ENCODE peak calls at places on chromosomes 1 and 21, in ten cellular contexts. U is NCI-H1092, X is Daoy, A is nucleus accumbens, W is NCI-H1105 treated with DMSO at 0.1 percent for 48 hours, E is gastrocnemius medialis, S is ACHN, L is iPS DF 19.7, P is SHP77, Z is T-helper 9 cell. H is an unnamed sample.

GRCh38 chr1:196372896-196373536 is 235.2 kb downstream of the KCNT2 start:
- DNase-seq in U (no peak), X (no peak), A (no peak), W (peak), E (no peak), S (peak), L (no peak), P (peak), Z (no peak), H (no peak)

GRCh38 chr1:227315500-227316346 is 2.6 kb downstream of the CDC42BPA start:
- DNase-seq in U (no peak), X (peak), A (peak), W (no peak), E (peak), S (peak), L (no peak), P (peak), Z (no peak), H (peak)

GRCh38 chr1:53508056-53508990 is 49.1 kb downstream of the DMRTB1 start:
- DNase-seq in U (no peak), X (no peak), A (no peak), W (no peak), E (no peak), S (no peak), L (no peak), P (no peak), Z (no peak), H (no peak)

GRCh38 chr21:44800103-44800502 is 1.5 kb downstream of the UBE2G2 start:
- DNase-seq in U (no peak), X (no peak), A (no peak), W (no peak), E (no peak), S (no peak), L (no peak), P (peak), Z (no peak), H (no peak)

GRCh38 chr1:228312091-228312764 is 94.4 kb downstream of the TRIM11 start:
- DNase-seq in U (no peak), X (no peak), A (no peak), W (no peak), E (no peak), S (no peak), L (no peak), P (no peak), Z (no peak), H (no peak)

GRCh38 chr1:200916681-200917080 is 22.0 kb downstream of the INAVA start:
- DNase-seq in U (no peak), X (no peak), A (no peak), W (no peak), E (no peak), S (no peak), L (no peak), P (no peak), Z (no peak), H (no peak)

GRCh38 chr1:70411360-70411844 is 334 bp downstream of the CTH start:
- DNase-seq in U (no peak), X (no peak), A (no peak), W (no peak), E (peak), S (peak), L (no peak), P (peak), Z (no peak), H (no peak)

GRCh38 chr1:168229893-168230292 is 4.1 kb downstream of the SFT2D2 start:
- DNase-seq in U (no peak), X (no peak), A (no peak), W (no peak), E (no peak), S (no peak), L (no peak), P (no peak), Z (no peak), H (no peak)

GRCh38 chr1:23224721-23225648 is 7.7 kb upstream of the HTR1D start:
- DNase-seq in U (no peak), X (peak), A (no peak), W (no peak), E (no peak), S (peak), L (no peak), P (no peak), Z (no peak), H (no peak)

GRCh38 chr1:64980745-64981601 is 14.6 kb upstream of the JAK1 start:
- DNase-seq in U (no peak), X (peak), A (no peak), W (no peak), E (no peak), S (no peak), L (no peak), P (no peak), Z (no peak), H (no peak)

GRCh38 chr1:103107696-103108524 is at the start of gene COL11A1:
- DNase-seq in U (no peak), X (no peak), A (no peak), W (no peak), E (no peak), S (no peak), L (no peak), P (no peak), Z (no peak), H (no peak)

GRCh38 chr1:6241887-6242740 is 1.9 kb upstream of the HES3 start:
- DNase-seq in U (no peak), X (no peak), A (no peak), W (no peak), E (no peak), S (no peak), L (no peak), P (no peak), Z (no peak), H (no peak)

GRCh38 chr1:235397733-235398132 is 30.5 kb downstream of the TBCE start:
- DNase-seq in U (no peak), X (peak), A (no peak), W (no peak), E (no peak), S (no peak), L (no peak), P (no peak), Z (no peak), H (no peak)

GRCh38 chr1:18948913-18949688 is 7.4 kb downstream of the IFFO2 start:
- DNase-seq in U (no peak), X (peak), A (no peak), W (no peak), E (no peak), S (no peak), L (no peak), P (no peak), Z (no peak), H (no peak)

GRCh38 chr21:43193088-43193650 is 24.4 kb downstream of the CRYAA start:
- DNase-seq in U (no peak), X (no peak), A (no peak), W (no peak), E (no peak), S (no peak), L (no peak), P (no peak), Z (no peak), H (no peak)

GRCh38 chr1:28509705-28510349 is 4.0 kb downstream of the RCC1 start:
- DNase-seq in U (no peak), X (no peak), A (no peak), W (no peak), E (no peak), S (no peak), L (no peak), P (no peak), Z (no peak), H (no peak)

GRCh38 chr1:46749403-46749802 is 30.5 kb upstream of the EFCAB14 start:
- DNase-seq in U (no peak), X (no peak), A (no peak), W (no peak), E (no peak), S (no peak), L (no peak), P (no peak), Z (no peak), H (no peak)

GRCh38 chr1:55981015-55981635 is 598.2 kb downstream of the PLPP3 start:
- DNase-seq in U (no peak), X (no peak), A (no peak), W (no peak), E (no peak), S (no peak), L (no peak), P (no peak), Z (no peak), H (no peak)

GRCh38 chr21:34992180-34992579 is 56.9 kb downstream of the RUNX1 start:
- DNase-seq in U (no peak), X (no peak), A (no peak), W (no peak), E (no peak), S (no peak), L (no peak), P (no peak), Z (no peak), H (no peak)

GRCh38 chr1:61227857-61228557 is 145.6 kb downstream of the NFIA start:
- DNase-seq in U (no peak), X (no peak), A (no peak), W (peak), E (no peak), S (no peak), L (no peak), P (peak), Z (no peak), H (no peak)

GRCh38 chr1:20248954-20249612 is 41.6 kb upstream of the VWA5B1 start:
- DNase-seq in U (no peak), X (no peak), A (no peak), W (no peak), E (no peak), S (no peak), L (no peak), P (no peak), Z (no peak), H (no peak)

GRCh38 chr1:179775009-179775408 is 31.9 kb downstream of the FAM163A start:
- DNase-seq in U (no peak), X (peak), A (no peak), W (no peak), E (no peak), S (no peak), L (no peak), P (peak), Z (no peak), H (peak)

GRCh38 chr1:50333595-50333974 is 89.7 kb downstream of the DMRTA2 start:
- DNase-seq in U (no peak), X (peak), A (peak), W (no peak), E (no peak), S (peak), L (no peak), P (peak), Z (peak), H (peak)

GRCh38 chr1:115296981-115297380 is 41.1 kb downstream of the NGF start:
- DNase-seq in U (no peak), X (peak), A (no peak), W (no peak), E (no peak), S (no peak), L (no peak), P (no peak), Z (no peak), H (no peak)

GRCh38 chr1:232459826-232460225 is 170.1 kb downstream of the SIPA1L2 start:
- DNase-seq in U (no peak), X (no peak), A (no peak), W (no peak), E (no peak), S (no peak), L (no peak), P (no peak), Z (no peak), H (no peak)

GRCh38 chr1:48003741-48004503 is 6.7 kb upstream of the TRABD2B start:
- DNase-seq in U (peak), X (no peak), A (no peak), W (peak), E (no peak), S (no peak), L (no peak), P (no peak), Z (no peak), H (peak)

GRCh38 chr1:173002891-173003582 is 47.7 kb downstream of the TNFSF18 start:
- DNase-seq in U (no peak), X (peak), A (no peak), W (no peak), E (no peak), S (no peak), L (no peak), P (no peak), Z (no peak), H (no peak)

GRCh38 chr1:25503551-25504426 is 39.6 kb upstream of the LDLRAP1 start:
- DNase-seq in U (peak), X (peak), A (peak), W (peak), E (peak), S (peak), L (no peak), P (peak), Z (peak), H (no peak)

GRCh38 chr1:48687271-48688045 is 89.2 kb downstream of the BEND5 start:
- DNase-seq in U (no peak), X (no peak), A (no peak), W (peak), E (no peak), S (no peak), L (no peak), P (no peak), Z (no peak), H (no peak)

GRCh38 chr1:200468264-200469001 is 58.6 kb upstream of the ZNF281 start:
- DNase-seq in U (no peak), X (no peak), A (no peak), W (no peak), E (no peak), S (peak), L (no peak), P (no peak), Z (no peak), H (no peak)

GRCh38 chr1:20569523-20570098 is 17.2 kb downstream of the FAM43B start:
- DNase-seq in U (no peak), X (no peak), A (no peak), W (no peak), E (no peak), S (no peak), L (no peak), P (no peak), Z (no peak), H (no peak)

GRCh38 chr1:94006604-94007003 is 97.4 kb upstream of the GCLM start:
- DNase-seq in U (no peak), X (no peak), A (no peak), W (no peak), E (no peak), S (no peak), L (no peak), P (no peak), Z (no peak), H (no peak)

GRCh38 chr1:201583663-201584062 is 44.7 kb downstream of the NAV1 start:
- DNase-seq in U (no peak), X (no peak), A (no peak), W (no peak), E (no peak), S (no peak), L (no peak), P (no peak), Z (no peak), H (no peak)

GRCh38 chr1:39802496-39803260 is 14.0 kb upstream of the BMP8B start:
- DNase-seq in U (no peak), X (no peak), A (no peak), W (no peak), E (no peak), S (no peak), L (no peak), P (no peak), Z (no peak), H (no peak)

GRCh38 chr1:114035304-114035700 is 56.0 kb downstream of the OLFML3 start:
- DNase-seq in U (no peak), X (no peak), A (no peak), W (no peak), E (no peak), S (no peak), L (no peak), P (no peak), Z (no peak), H (no peak)

GRCh38 chr1:207084701-207085180 is 3.9 kb upstream of the C4BPB start:
- DNase-seq in U (peak), X (peak), A (peak), W (peak), E (no peak), S (peak), L (peak), P (peak), Z (peak), H (peak)

H was measured in NCI-H774.